ENCODE peak calls at places on chromosomes 16 and 17, in nine cellular contexts. T is stomach, G is endothelial cell of umbilical vein, D is breast epithelium, R is HCT116, O is upper lobe of left lung, Q is sigmoid colon, U is H1, A is HL-60. Z is an unnamed sample.

GRCh38 chr16:83891742-83892141 is 7.2 kb upstream of the MLYCD start:
- DNase-seq in T (no peak), G (no peak), D (no peak), R (no peak), O (no peak), Q (no peak), U (no peak), A (no peak), Z (no peak)

GRCh38 chr16:16033208-16033717 is 83.8 kb downstream of the ABCC1 start:
- DNase-seq in T (no peak), G (no peak), D (no peak), R (no peak), O (no peak), Q (no peak), U (no peak), A (peak; percentile 24), Z (no peak)

GRCh38 chr16:46896314-46896968 is 12.3 kb downstream of the GPT2 start:
- DNase-seq in T (no peak), G (no peak), D (no peak), R (no peak), O (no peak), Q (no peak), U (no peak), A (no peak), Z (no peak)

GRCh38 chr16:57619606-57620315 is 8.7 kb upstream of the ADGRG1 start:
- DNase-seq in T (peak; percentile 85), G (no peak), D (peak; percentile 80), R (no peak), O (peak; percentile 84), Q (peak; percentile 35), U (peak; percentile 47), A (no peak), Z (peak; percentile 83)

GRCh38 chr17:42122371-42123303 is at the start of gene HSPB9:
- DNase-seq in T (peak; percentile 85), G (no peak), D (no peak), R (no peak), O (peak; percentile 89), Q (peak; percentile 86), U (peak; percentile 86), A (no peak), Z (peak; percentile 86)

GRCh38 chr16:106623-107324 is 28.7 kb downstream of the MPG start:
- DNase-seq in T (peak; percentile 68), G (peak; percentile 71), D (no peak), R (peak; percentile 34), O (no peak), Q (no peak), U (peak; percentile 70), A (peak; percentile 66), Z (peak; percentile 46)

GRCh38 chr17:3896108-3897099 is 3.6 kb upstream of the CAMKK1 start:
- DNase-seq in T (no peak), G (no peak), D (no peak), R (no peak), O (no peak), Q (no peak), U (no peak), A (no peak), Z (no peak)

GRCh38 chr16:363110-364090 is 6.9 kb downstream of the MRPL28 start:
- DNase-seq in T (no peak), G (no peak), D (no peak), R (no peak), O (peak; percentile 70), Q (no peak), U (no peak), A (no peak), Z (no peak)

GRCh38 chr17:47742319-47743181 is 9.5 kb downstream of the TBX21 start:
- DNase-seq in T (no peak), G (no peak), D (no peak), R (no peak), O (peak; percentile 82), Q (peak; percentile 40), U (peak; percentile 89), A (no peak), Z (no peak)

GRCh38 chr16:57209780-57210179 is 23.7 kb downstream of the RSPRY1 start:
- DNase-seq in T (no peak), G (no peak), D (no peak), R (no peak), O (no peak), Q (no peak), U (no peak), A (no peak), Z (no peak)

GRCh38 chr17:45022655-45023339 is 28.6 kb downstream of the DCAKD start:
- DNase-seq in T (no peak), G (no peak), D (no peak), R (no peak), O (no peak), Q (no peak), U (no peak), A (no peak), Z (no peak)

GRCh38 chr17:75856062-75856681 is 1.0 kb upstream of the WBP2 start:
- DNase-seq in T (peak; percentile 33), G (peak; percentile 57), D (no peak), R (no peak), O (no peak), Q (no peak), U (no peak), A (no peak), Z (peak; percentile 51)

GRCh38 chr17:28615260-28615940 is 1.4 kb upstream of the RSKR start:
- DNase-seq in T (no peak), G (no peak), D (no peak), R (no peak), O (no peak), Q (no peak), U (no peak), A (no peak), Z (no peak)

GRCh38 chr17:77916771-77917481 is 41.6 kb upstream of the TNRC6C start:
- DNase-seq in T (no peak), G (no peak), D (peak; percentile 34), R (no peak), O (no peak), Q (peak; percentile 63), U (no peak), A (peak; percentile 67), Z (no peak)

GRCh38 chr16:10558746-10559641 is 21.4 kb downstream of the EMP2 start:
- DNase-seq in T (peak; percentile 75), G (peak; percentile 52), D (peak; percentile 78), R (no peak), O (peak; percentile 81), Q (peak; percentile 83), U (no peak), A (no peak), Z (peak; percentile 36)

DNA sequence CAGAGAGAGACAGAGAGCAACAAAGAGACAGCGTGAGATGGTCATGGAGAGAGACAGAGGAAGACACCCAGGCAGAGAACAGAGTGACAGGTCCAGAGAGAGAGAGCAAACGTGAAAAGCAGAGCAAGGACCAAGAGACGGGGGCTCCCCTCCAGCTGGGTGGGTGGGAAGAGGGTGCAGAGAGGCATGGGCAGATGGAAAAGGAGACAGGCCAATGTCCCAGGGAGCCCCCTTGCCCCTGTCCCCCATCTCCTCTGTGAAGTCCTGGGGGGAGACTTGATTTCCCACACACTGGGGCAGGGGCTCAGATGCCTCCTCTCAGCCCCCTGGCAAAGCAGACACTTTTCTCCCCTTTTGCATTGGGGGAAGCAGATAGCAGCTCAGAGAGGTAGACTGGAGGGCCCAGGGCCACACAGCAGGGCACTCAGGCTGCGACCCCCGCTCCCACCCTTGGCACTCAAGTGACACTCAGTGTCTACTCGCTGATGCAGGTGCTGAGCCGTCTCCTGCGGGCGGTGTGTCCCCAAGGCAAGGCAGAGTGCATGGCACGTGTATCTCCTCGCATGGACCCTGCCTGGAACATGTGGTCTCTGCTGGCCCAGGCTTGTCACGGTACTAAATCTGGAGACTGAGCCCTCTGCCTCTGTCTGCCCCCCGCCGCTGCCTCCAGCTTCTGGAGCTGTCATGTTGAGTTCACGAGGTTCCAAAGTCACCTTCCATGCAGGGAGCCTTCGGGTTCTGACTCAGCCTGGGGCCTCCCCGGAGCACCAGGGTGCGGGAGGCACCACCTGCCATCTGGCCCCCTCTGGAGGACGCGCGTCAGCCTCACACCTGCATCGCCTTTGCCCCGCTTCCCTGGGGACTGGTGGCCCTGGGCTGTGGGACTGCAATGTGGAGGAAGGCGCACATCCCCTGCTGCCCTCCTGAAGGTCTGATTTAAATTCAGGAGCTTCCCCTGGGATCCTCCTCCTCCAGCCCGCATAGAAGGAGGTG is 215.9 kb upstream of the GSE1 start:
- DNase-seq in T (no peak), G (no peak), D (no peak), R (no peak), O (peak; percentile 71), Q (peak; percentile 65), U (peak; percentile 53), A (no peak), Z (no peak)
- TF ChIP-seq CTCF in T (no peak), G (no peak), D (no peak), R (no peak), O (no peak), Q (no peak), U (peak; percentile 36), A (no peak), Z (no peak)

DNA sequence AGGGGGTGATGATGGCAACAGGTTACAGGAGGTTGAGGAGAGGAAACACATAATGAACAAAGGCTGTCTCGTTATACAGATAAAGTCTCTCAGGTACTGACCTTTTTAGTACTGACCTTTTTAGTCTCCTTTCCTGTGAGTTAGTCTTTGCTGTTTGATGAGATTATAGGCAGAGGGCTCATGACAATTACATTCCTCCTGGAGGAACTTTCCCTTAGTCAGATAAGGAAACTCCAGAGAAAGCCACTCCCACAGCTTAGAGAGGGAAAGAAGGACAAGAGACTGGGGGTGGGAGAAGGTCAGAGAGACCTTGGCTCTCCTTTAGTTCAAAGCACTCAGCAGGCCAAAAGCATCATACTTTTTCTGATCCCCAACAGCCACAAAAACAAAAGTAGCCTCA is 15.3 kb upstream of the PSMD7 start:
- DNase-seq in T (no peak), G (no peak), D (no peak), R (no peak), O (no peak), Q (no peak), U (no peak), A (no peak), Z (no peak)
- TF ChIP-seq POLR2AphosphoS5 in T (no peak), G (no peak), D (no peak), R (no peak), O (no peak), Q (no peak), U (no peak), A (no peak), Z (no peak)

DNA sequence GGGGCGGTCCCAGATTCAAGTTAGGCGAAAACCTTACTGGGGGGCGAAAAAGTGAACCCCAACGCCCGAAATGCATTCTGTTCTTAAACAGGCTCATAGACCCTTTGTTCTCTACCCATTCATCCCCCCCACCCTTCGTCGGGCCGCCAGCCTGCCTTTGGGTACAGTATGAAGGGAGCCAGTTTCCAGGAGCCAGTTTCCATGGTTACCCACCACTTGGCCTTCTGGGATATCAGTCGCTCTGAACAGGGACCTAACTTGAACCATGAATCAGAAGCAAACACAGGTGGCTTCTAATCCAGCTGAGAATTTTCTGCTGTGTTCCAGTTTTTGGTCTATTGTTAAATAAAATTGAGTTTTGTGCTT is 532 bp downstream of the DHX40 start:
- DNase-seq in T (peak; percentile 47), G (peak; percentile 79), D (no peak), R (peak; percentile 81), O (no peak), Q (no peak), U (peak; percentile 67), A (peak; percentile 75), Z (peak; percentile 46)
- TF ChIP-seq CTCF in T (no peak), G (no peak), D (no peak), R (no peak), O (no peak), Q (no peak), U (no peak), A (no peak), Z (no peak)

DNA sequence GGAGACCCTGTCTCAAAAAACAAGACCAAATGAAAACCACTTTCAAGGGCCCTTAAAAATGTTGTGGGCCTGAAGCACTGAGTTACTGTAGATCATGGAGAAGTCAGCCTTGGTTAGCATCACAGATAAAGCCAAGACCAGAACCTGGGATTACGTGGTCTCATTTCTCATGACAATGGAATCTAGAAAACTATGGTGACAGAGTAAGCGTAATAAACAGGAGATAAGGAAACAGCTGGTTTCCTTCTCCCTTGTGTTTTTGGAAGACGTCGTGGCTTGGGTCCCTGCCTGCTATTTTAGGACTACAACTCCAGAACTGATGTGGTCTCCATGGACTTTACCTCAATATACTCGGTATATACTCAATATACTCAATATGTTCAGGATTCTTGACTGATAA is 180.7 kb upstream of the ZFHX3 start:
- DNase-seq in T (no peak), G (peak; percentile 25), D (no peak), R (no peak), O (no peak), Q (peak; percentile 68), U (no peak), A (no peak), Z (no peak)
- TF ChIP-seq POLR2AphosphoS5 in T (no peak), G (no peak), D (no peak), R (no peak), O (no peak), Q (peak; percentile 28), U (no peak), A (no peak), Z (no peak)

Z was measured in transverse colon.